ENCODE peak calls at places on chromosomes 12 and 14, in seven cellular contexts. One of them, this sample, is unnamed.

GRCh38 chr14:104237651-104238423 is 99.5 kb downstream of the KIF26A start:
- DNase-seq in lung: no peak
- DNase-seq in SK-N-SH: no peak
- DNase-seq in ascending aorta: no peak
- DNase-seq in stomach: peak
- DNase-seq in tibial artery: peak
- DNase-seq in BE2C: no peak
- DNase-seq in this sample: no peak

GRCh38 chr14:71626281-71626835 is 305.9 kb upstream of the RGS6 start:
- DNase-seq in ascending aorta: no peak
- DNase-seq in stomach: no peak
- DNase-seq in tibial artery: no peak
- DNase-seq in BE2C: peak
- DNase-seq in lung: no peak
- DNase-seq in SK-N-SH: peak
- DNase-seq in this sample: no peak

GRCh38 chr12:20798561-20798960 is 11.9 kb upstream of the SLCO1B3 start:
- DNase-seq in tibial artery: no peak
- DNase-seq in stomach: no peak
- DNase-seq in lung: no peak
- DNase-seq in SK-N-SH: peak
- DNase-seq in ascending aorta: no peak
- DNase-seq in BE2C: no peak
- DNase-seq in this sample: peak

GRCh38 chr12:2075558-2076195 is 22.9 kb downstream of the CACNA1C start:
- DNase-seq in tibial artery: peak
- DNase-seq in stomach: no peak
- DNase-seq in SK-N-SH: no peak
- DNase-seq in ascending aorta: peak
- DNase-seq in BE2C: no peak
- DNase-seq in lung: no peak
- DNase-seq in this sample: no peak

GRCh38 chr12:93061414-93062099 is 132.5 kb upstream of the EEA1 start:
- DNase-seq in lung: no peak
- DNase-seq in SK-N-SH: no peak
- DNase-seq in ascending aorta: no peak
- DNase-seq in tibial artery: no peak
- DNase-seq in stomach: no peak
- DNase-seq in BE2C: no peak
- DNase-seq in this sample: no peak

GRCh38 chr12:109793411-109793810 is 39.8 kb downstream of the TRPV4 start:
- DNase-seq in SK-N-SH: no peak
- DNase-seq in BE2C: no peak
- DNase-seq in lung: no peak
- DNase-seq in tibial artery: no peak
- DNase-seq in ascending aorta: no peak
- DNase-seq in stomach: no peak
- DNase-seq in this sample: no peak

GRCh38 chr12:98446716-98447115 is 68.7 kb upstream of the TMPO start:
- DNase-seq in BE2C: no peak
- DNase-seq in SK-N-SH: no peak
- DNase-seq in tibial artery: no peak
- DNase-seq in ascending aorta: no peak
- DNase-seq in lung: no peak
- DNase-seq in stomach: no peak
- DNase-seq in this sample: no peak

GRCh38 chr12:69985656-69986055 is 160.6 kb downstream of the MYRFL start:
- DNase-seq in tibial artery: no peak
- DNase-seq in stomach: no peak
- DNase-seq in BE2C: peak
- DNase-seq in ascending aorta: no peak
- DNase-seq in SK-N-SH: peak
- DNase-seq in lung: no peak
- DNase-seq in this sample: no peak

DNA sequence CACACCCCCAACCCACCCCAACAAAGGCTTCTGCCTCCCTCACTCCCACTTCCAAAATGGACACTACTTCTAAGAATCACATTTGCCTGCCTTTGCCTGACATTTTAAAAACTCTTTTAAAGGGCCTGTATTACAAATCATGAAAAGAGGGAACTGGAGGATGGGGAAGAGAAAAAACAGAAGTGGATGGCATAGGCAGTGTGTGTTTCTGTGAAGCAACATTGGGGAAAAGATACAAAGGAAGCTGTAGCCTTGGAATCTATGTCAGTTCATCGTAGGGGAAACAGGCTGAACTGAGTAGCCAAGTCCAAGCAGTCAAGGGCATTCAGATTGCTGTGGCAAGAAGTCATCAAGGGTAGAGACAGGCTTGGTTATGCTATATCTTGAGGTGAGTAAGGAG is 273.9 kb downstream of the BTG1 start:
- DNase-seq in stomach: no peak
- DNase-seq in ascending aorta: no peak
- DNase-seq in tibial artery: no peak
- DNase-seq in lung: no peak
- DNase-seq in BE2C: no peak
- DNase-seq in SK-N-SH: no peak
- DNase-seq in this sample: no peak
- TF ChIP-seq CTCF in stomach: no peak
- TF ChIP-seq CTCF in ascending aorta: no peak
- TF ChIP-seq CTCF in tibial artery: no peak
- TF ChIP-seq CTCF in lung: no peak
- TF ChIP-seq CTCF in BE2C: no peak
- TF ChIP-seq CTCF in SK-N-SH: no peak
- TF ChIP-seq CTCF in this sample: no peak

GRCh38 chr12:121241203-121241970 is 31.5 kb downstream of the P2RX4 start:
- DNase-seq in ascending aorta: no peak
- DNase-seq in SK-N-SH: no peak
- DNase-seq in lung: no peak
- DNase-seq in tibial artery: peak
- DNase-seq in stomach: no peak
- DNase-seq in BE2C: no peak
- DNase-seq in this sample: no peak
- H3K4me3 ChIP-seq in ascending aorta: peak
- H3K4me3 ChIP-seq in SK-N-SH: no peak
- H3K4me3 ChIP-seq in lung: no peak
- H3K4me3 ChIP-seq in tibial artery: peak
- H3K4me3 ChIP-seq in stomach: peak
- H3K4me3 ChIP-seq in BE2C: no peak
- H3K4me3 ChIP-seq in this sample: no peak

GRCh38 chr14:35531960-35532747 is 1.8 kb upstream of the INSM2 start:
- DNase-seq in stomach: no peak
- DNase-seq in SK-N-SH: no peak
- DNase-seq in tibial artery: no peak
- DNase-seq in ascending aorta: no peak
- DNase-seq in lung: no peak
- DNase-seq in BE2C: no peak
- DNase-seq in this sample: no peak
- TF ChIP-seq CTCF in stomach: no peak
- TF ChIP-seq CTCF in SK-N-SH: no peak
- TF ChIP-seq CTCF in tibial artery: no peak
- TF ChIP-seq CTCF in ascending aorta: no peak
- TF ChIP-seq CTCF in lung: no peak
- TF ChIP-seq CTCF in BE2C: no peak
- TF ChIP-seq CTCF in this sample: no peak

GRCh38 chr12:24603371-24603770 is 345.5 kb downstream of the BCAT1 start:
- DNase-seq in BE2C: no peak
- DNase-seq in lung: no peak
- DNase-seq in ascending aorta: no peak
- DNase-seq in SK-N-SH: no peak
- DNase-seq in tibial artery: no peak
- DNase-seq in stomach: no peak
- DNase-seq in this sample: no peak

GRCh38 chr12:24605466-24605865 is 343.4 kb downstream of the BCAT1 start:
- DNase-seq in BE2C: no peak
- DNase-seq in stomach: no peak
- DNase-seq in lung: no peak
- DNase-seq in SK-N-SH: no peak
- DNase-seq in ascending aorta: no peak
- DNase-seq in tibial artery: no peak
- DNase-seq in this sample: no peak

GRCh38 chr12:24608637-24609285 is 340.1 kb downstream of the BCAT1 start:
- DNase-seq in BE2C: no peak
- DNase-seq in lung: no peak
- DNase-seq in ascending aorta: no peak
- DNase-seq in stomach: no peak
- DNase-seq in tibial artery: no peak
- DNase-seq in SK-N-SH: no peak
- DNase-seq in this sample: no peak

GRCh38 chr12:24605916-24606315 is 343.0 kb downstream of the BCAT1 start:
- DNase-seq in ascending aorta: no peak
- DNase-seq in stomach: no peak
- DNase-seq in tibial artery: no peak
- DNase-seq in SK-N-SH: no peak
- DNase-seq in lung: no peak
- DNase-seq in BE2C: no peak
- DNase-seq in this sample: no peak

DNA sequence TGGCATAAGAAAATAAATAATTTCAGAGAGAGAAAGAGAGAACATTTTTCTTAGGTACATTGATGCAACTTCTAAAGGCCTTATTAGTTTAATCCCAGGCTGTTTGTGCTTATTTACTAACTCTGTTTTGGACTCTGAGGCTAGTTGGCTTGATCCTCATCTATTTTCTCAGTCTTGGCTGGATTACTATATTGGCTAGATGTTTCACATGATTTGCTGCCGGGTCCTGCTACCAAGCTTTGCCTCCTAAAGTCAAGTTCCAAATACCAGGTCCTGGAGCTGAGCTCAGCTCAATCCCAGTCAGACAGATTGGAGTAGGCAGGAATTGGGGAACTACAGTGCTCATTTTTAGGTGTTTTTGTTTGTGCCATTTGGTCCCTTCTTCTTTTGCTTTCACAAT is 340.8 kb downstream of the BCAT1 start:
- DNase-seq in ascending aorta: no peak
- DNase-seq in lung: no peak
- DNase-seq in stomach: no peak
- DNase-seq in tibial artery: no peak
- DNase-seq in BE2C: no peak
- DNase-seq in SK-N-SH: no peak
- DNase-seq in this sample: no peak
- H3K4me3 ChIP-seq in ascending aorta: no peak
- H3K4me3 ChIP-seq in lung: no peak
- H3K4me3 ChIP-seq in stomach: no peak
- H3K4me3 ChIP-seq in tibial artery: no peak
- H3K4me3 ChIP-seq in BE2C: no peak
- H3K4me3 ChIP-seq in SK-N-SH: no peak
- H3K4me3 ChIP-seq in this sample: no peak

GRCh38 chr12:106138646-106139421 is at the start of gene NUAK1:
- DNase-seq in SK-N-SH: peak
- DNase-seq in BE2C: peak
- DNase-seq in ascending aorta: no peak
- DNase-seq in tibial artery: peak
- DNase-seq in stomach: peak
- DNase-seq in lung: peak
- DNase-seq in this sample: no peak
- TF ChIP-seq CTCF in SK-N-SH: no peak
- TF ChIP-seq CTCF in BE2C: no peak
- TF ChIP-seq CTCF in ascending aorta: peak
- TF ChIP-seq CTCF in tibial artery: no peak
- TF ChIP-seq CTCF in stomach: no peak
- TF ChIP-seq CTCF in lung: no peak
- TF ChIP-seq CTCF in this sample: no peak

GRCh38 chr12:57116580-57117281 is 5.6 kb upstream of the STAT6 start:
- DNase-seq in lung: no peak
- DNase-seq in stomach: no peak
- DNase-seq in tibial artery: no peak
- DNase-seq in BE2C: no peak
- DNase-seq in SK-N-SH: no peak
- DNase-seq in ascending aorta: no peak
- DNase-seq in this sample: no peak

GRCh38 chr12:57110189-57111045 is 745 bp downstream of the STAT6 start:
- DNase-seq in BE2C: no peak
- DNase-seq in lung: peak
- DNase-seq in SK-N-SH: peak
- DNase-seq in ascending aorta: no peak
- DNase-seq in stomach: peak
- DNase-seq in tibial artery: peak
- DNase-seq in this sample: no peak

GRCh38 chr12:57111046-57111698 is at the start of gene STAT6:
- DNase-seq in stomach: peak
- DNase-seq in BE2C: no peak
- DNase-seq in lung: peak
- DNase-seq in tibial artery: peak
- DNase-seq in ascending aorta: peak
- DNase-seq in SK-N-SH: no peak
- DNase-seq in this sample: no peak

GRCh38 chr12:57109207-57110160 is 1.7 kb downstream of the STAT6 start:
- DNase-seq in tibial artery: no peak
- DNase-seq in BE2C: no peak
- DNase-seq in ascending aorta: no peak
- DNase-seq in lung: no peak
- DNase-seq in SK-N-SH: peak
- DNase-seq in stomach: no peak
- DNase-seq in this sample: no peak

GRCh38 chr12:57112492-57113294 is 1.5 kb upstream of the STAT6 start:
- DNase-seq in tibial artery: no peak
- DNase-seq in stomach: peak
- DNase-seq in BE2C: peak
- DNase-seq in SK-N-SH: no peak
- DNase-seq in ascending aorta: no peak
- DNase-seq in lung: no peak
- DNase-seq in this sample: peak
- H3K4me3 ChIP-seq in tibial artery: peak
- H3K4me3 ChIP-seq in stomach: peak
- H3K4me3 ChIP-seq in BE2C: peak
- H3K4me3 ChIP-seq in SK-N-SH: no peak
- H3K4me3 ChIP-seq in ascending aorta: peak
- H3K4me3 ChIP-seq in lung: no peak
- H3K4me3 ChIP-seq in this sample: peak

GRCh38 chr14:46653031-46653775 is 1.6 kb upstream of the RPL10L start:
- DNase-seq in stomach: no peak
- DNase-seq in ascending aorta: no peak
- DNase-seq in tibial artery: no peak
- DNase-seq in BE2C: no peak
- DNase-seq in lung: no peak
- DNase-seq in SK-N-SH: no peak
- DNase-seq in this sample: no peak

GRCh38 chr14:46646796-46647195 is 4.8 kb downstream of the RPL10L start:
- DNase-seq in SK-N-SH: no peak
- DNase-seq in stomach: no peak
- DNase-seq in BE2C: no peak
- DNase-seq in tibial artery: no peak
- DNase-seq in ascending aorta: no peak
- DNase-seq in lung: no peak
- DNase-seq in this sample: no peak

DNA sequence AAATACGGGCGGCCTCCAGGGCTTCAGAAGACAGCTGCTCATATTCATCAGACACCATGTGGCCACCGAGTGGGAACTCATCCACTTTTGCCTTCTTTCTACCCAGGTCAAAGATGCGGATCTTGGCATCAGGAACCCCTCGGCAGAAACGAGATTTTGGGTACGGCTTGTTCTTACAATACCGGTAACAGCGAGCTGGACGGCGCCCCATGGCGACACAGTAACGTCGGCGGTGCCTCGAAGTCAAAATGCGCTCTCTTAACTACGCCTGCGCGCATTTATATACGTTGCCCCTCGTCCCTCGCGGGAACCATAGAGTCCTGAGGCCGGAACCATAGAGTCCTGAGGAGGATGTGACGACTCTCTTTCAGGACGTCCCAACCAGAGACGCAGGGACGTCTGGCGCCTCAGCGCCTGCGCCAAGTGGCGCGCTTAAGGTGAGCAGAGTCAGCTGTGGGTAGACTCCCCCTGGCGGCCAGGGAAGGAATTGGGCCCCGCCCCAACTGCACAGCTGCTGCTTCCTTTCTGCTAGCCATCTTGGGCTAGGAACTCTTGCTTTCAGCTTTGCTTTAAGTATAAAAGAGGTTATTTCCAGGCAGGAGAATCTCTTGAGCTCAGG is at the start of gene RPL10L:
- DNase-seq in lung: no peak
- DNase-seq in stomach: no peak
- DNase-seq in SK-N-SH: peak
- DNase-seq in BE2C: peak
- DNase-seq in ascending aorta: no peak
- DNase-seq in tibial artery: no peak
- DNase-seq in this sample: peak
- TF ChIP-seq CTCF in lung: no peak
- TF ChIP-seq CTCF in stomach: no peak
- TF ChIP-seq CTCF in SK-N-SH: peak
- TF ChIP-seq CTCF in BE2C: peak
- TF ChIP-seq CTCF in ascending aorta: no peak
- TF ChIP-seq CTCF in tibial artery: no peak
- TF ChIP-seq CTCF in this sample: peak

This sample was measured in LNCaP clone FGC.